ENCODE peak calls at places on chromosomes 12 and 14, in ten cellular contexts. One of them, this sample, is unnamed.
A peak's percentile ranks its signal among the peaks of the same experiment; 100 is the strongest.

GRCh38 chr12:105100998-105101397 is 6.5 kb upstream of the WASHC4 start:
- DNase-seq in GM13976: no peak
- DNase-seq in left kidney: no peak
- DNase-seq in fibroblast of mammary gland: peak; percentile 48
- DNase-seq in NCI-H524: no peak
- DNase-seq in bronchial epithelial cell: peak; percentile 29
- DNase-seq in naive thymus-derived CD4-positive, alpha-beta T cell: no peak
- DNase-seq in globus pallidus: no peak
- DNase-seq in HT1080: no peak
- DNase-seq in neural crest cell: no peak
- DNase-seq in this sample: peak; percentile 26

GRCh38 chr12:107929436-107929835 is 154.9 kb downstream of the ASCL4 start:
- DNase-seq in GM13976: peak; percentile 42
- DNase-seq in left kidney: peak; percentile 40
- DNase-seq in neural crest cell: no peak
- DNase-seq in fibroblast of mammary gland: peak; percentile 31
- DNase-seq in bronchial epithelial cell: peak; percentile 28
- DNase-seq in naive thymus-derived CD4-positive, alpha-beta T cell: no peak
- DNase-seq in NCI-H524: peak; percentile 69
- DNase-seq in HT1080: peak; percentile 65
- DNase-seq in globus pallidus: peak; percentile 26
- DNase-seq in this sample: peak; percentile 55

GRCh38 chr12:28974890-28975289 is 174.2 kb upstream of the FAR2 start:
- DNase-seq in NCI-H524: no peak
- DNase-seq in globus pallidus: no peak
- DNase-seq in left kidney: no peak
- DNase-seq in bronchial epithelial cell: peak; percentile 29
- DNase-seq in neural crest cell: no peak
- DNase-seq in fibroblast of mammary gland: no peak
- DNase-seq in GM13976: no peak
- DNase-seq in naive thymus-derived CD4-positive, alpha-beta T cell: no peak
- DNase-seq in HT1080: no peak
- DNase-seq in this sample: no peak

GRCh38 chr12:111557271-111558106 is 41.6 kb downstream of the ATXN2 start:
- DNase-seq in neural crest cell: no peak
- DNase-seq in globus pallidus: no peak
- DNase-seq in left kidney: no peak
- DNase-seq in HT1080: no peak
- DNase-seq in NCI-H524: no peak
- DNase-seq in bronchial epithelial cell: no peak
- DNase-seq in fibroblast of mammary gland: no peak
- DNase-seq in GM13976: no peak
- DNase-seq in naive thymus-derived CD4-positive, alpha-beta T cell: no peak
- DNase-seq in this sample: no peak

GRCh38 chr12:124495194-124495983 is 72.0 kb downstream of the NCOR2 start:
- DNase-seq in neural crest cell: no peak
- DNase-seq in left kidney: no peak
- DNase-seq in naive thymus-derived CD4-positive, alpha-beta T cell: no peak
- DNase-seq in fibroblast of mammary gland: no peak
- DNase-seq in bronchial epithelial cell: no peak
- DNase-seq in HT1080: no peak
- DNase-seq in NCI-H524: no peak
- DNase-seq in globus pallidus: no peak
- DNase-seq in GM13976: no peak
- DNase-seq in this sample: no peak

GRCh38 chr12:113467514-113468364 is 3.9 kb downstream of the LHX5 start:
- DNase-seq in globus pallidus: no peak
- DNase-seq in NCI-H524: no peak
- DNase-seq in fibroblast of mammary gland: no peak
- DNase-seq in HT1080: no peak
- DNase-seq in bronchial epithelial cell: peak; percentile 49
- DNase-seq in naive thymus-derived CD4-positive, alpha-beta T cell: no peak
- DNase-seq in neural crest cell: no peak
- DNase-seq in GM13976: peak; percentile 33
- DNase-seq in left kidney: peak; percentile 65
- DNase-seq in this sample: no peak

GRCh38 chr14:94586635-94587034 is 5.4 kb downstream of the SERPINA5 start:
- DNase-seq in GM13976: no peak
- DNase-seq in bronchial epithelial cell: no peak
- DNase-seq in globus pallidus: no peak
- DNase-seq in neural crest cell: no peak
- DNase-seq in NCI-H524: no peak
- DNase-seq in fibroblast of mammary gland: no peak
- DNase-seq in HT1080: no peak
- DNase-seq in naive thymus-derived CD4-positive, alpha-beta T cell: no peak
- DNase-seq in left kidney: no peak
- DNase-seq in this sample: no peak

GRCh38 chr12:132379996-132380395 is 50.6 kb upstream of the GALNT9 start:
- DNase-seq in NCI-H524: no peak
- DNase-seq in bronchial epithelial cell: no peak
- DNase-seq in fibroblast of mammary gland: no peak
- DNase-seq in HT1080: no peak
- DNase-seq in naive thymus-derived CD4-positive, alpha-beta T cell: no peak
- DNase-seq in GM13976: no peak
- DNase-seq in neural crest cell: no peak
- DNase-seq in globus pallidus: no peak
- DNase-seq in left kidney: no peak
- DNase-seq in this sample: no peak

GRCh38 chr12:27541031-27541719 is 17.2 kb downstream of the PPFIBP1 start:
- DNase-seq in NCI-H524: no peak
- DNase-seq in bronchial epithelial cell: peak; percentile 74
- DNase-seq in fibroblast of mammary gland: no peak
- DNase-seq in GM13976: no peak
- DNase-seq in neural crest cell: no peak
- DNase-seq in HT1080: no peak
- DNase-seq in left kidney: no peak
- DNase-seq in globus pallidus: no peak
- DNase-seq in naive thymus-derived CD4-positive, alpha-beta T cell: no peak
- DNase-seq in this sample: no peak

GRCh38 chr14:21090940-21091663 is 7.4 kb downstream of the ZNF219 start:
- DNase-seq in bronchial epithelial cell: no peak
- DNase-seq in naive thymus-derived CD4-positive, alpha-beta T cell: no peak
- DNase-seq in HT1080: no peak
- DNase-seq in neural crest cell: no peak
- DNase-seq in GM13976: peak; percentile 25
- DNase-seq in left kidney: no peak
- DNase-seq in NCI-H524: no peak
- DNase-seq in globus pallidus: no peak
- DNase-seq in fibroblast of mammary gland: no peak
- DNase-seq in this sample: no peak

GRCh38 chr12:40175489-40175888 is 49.3 kb upstream of the LRRK2 start:
- DNase-seq in naive thymus-derived CD4-positive, alpha-beta T cell: no peak
- DNase-seq in GM13976: no peak
- DNase-seq in globus pallidus: no peak
- DNase-seq in neural crest cell: no peak
- DNase-seq in left kidney: no peak
- DNase-seq in NCI-H524: no peak
- DNase-seq in fibroblast of mammary gland: no peak
- DNase-seq in HT1080: no peak
- DNase-seq in bronchial epithelial cell: no peak
- DNase-seq in this sample: no peak

GRCh38 chr14:78917462-78917861 is 747.3 kb downstream of the NRXN3 start:
- DNase-seq in GM13976: no peak
- DNase-seq in naive thymus-derived CD4-positive, alpha-beta T cell: no peak
- DNase-seq in neural crest cell: no peak
- DNase-seq in NCI-H524: no peak
- DNase-seq in left kidney: no peak
- DNase-seq in fibroblast of mammary gland: no peak
- DNase-seq in globus pallidus: no peak
- DNase-seq in HT1080: no peak
- DNase-seq in bronchial epithelial cell: no peak
- DNase-seq in this sample: no peak

GRCh38 chr14:98931911-98932310 is 340.1 kb downstream of the BCL11B start:
- DNase-seq in naive thymus-derived CD4-positive, alpha-beta T cell: peak; percentile 88
- DNase-seq in fibroblast of mammary gland: no peak
- DNase-seq in HT1080: no peak
- DNase-seq in bronchial epithelial cell: no peak
- DNase-seq in GM13976: no peak
- DNase-seq in left kidney: no peak
- DNase-seq in NCI-H524: no peak
- DNase-seq in neural crest cell: no peak
- DNase-seq in globus pallidus: no peak
- DNase-seq in this sample: no peak

GRCh38 chr12:69052613-69053408 is 119.8 kb upstream of the CPM start:
- DNase-seq in neural crest cell: no peak
- DNase-seq in bronchial epithelial cell: peak; percentile 75
- DNase-seq in GM13976: no peak
- DNase-seq in naive thymus-derived CD4-positive, alpha-beta T cell: no peak
- DNase-seq in left kidney: peak; percentile 47
- DNase-seq in fibroblast of mammary gland: peak; percentile 94
- DNase-seq in globus pallidus: no peak
- DNase-seq in NCI-H524: no peak
- DNase-seq in HT1080: peak; percentile 92
- DNase-seq in this sample: peak; percentile 85

GRCh38 chr14:103502877-103503276 is 19.8 kb downstream of the CKB start:
- DNase-seq in neural crest cell: no peak
- DNase-seq in NCI-H524: no peak
- DNase-seq in left kidney: no peak
- DNase-seq in naive thymus-derived CD4-positive, alpha-beta T cell: no peak
- DNase-seq in fibroblast of mammary gland: no peak
- DNase-seq in bronchial epithelial cell: no peak
- DNase-seq in GM13976: no peak
- DNase-seq in globus pallidus: no peak
- DNase-seq in HT1080: no peak
- DNase-seq in this sample: no peak

GRCh38 chr12:112574896-112575558 is 156.3 kb downstream of the PTPN11 start:
- DNase-seq in HT1080: no peak
- DNase-seq in left kidney: peak; percentile 18
- DNase-seq in GM13976: no peak
- DNase-seq in globus pallidus: no peak
- DNase-seq in fibroblast of mammary gland: no peak
- DNase-seq in bronchial epithelial cell: no peak
- DNase-seq in neural crest cell: no peak
- DNase-seq in NCI-H524: no peak
- DNase-seq in naive thymus-derived CD4-positive, alpha-beta T cell: no peak
- DNase-seq in this sample: no peak

GRCh38 chr14:93967637-93968250 is 8.6 kb downstream of the ASB2 start:
- DNase-seq in neural crest cell: no peak
- DNase-seq in globus pallidus: no peak
- DNase-seq in fibroblast of mammary gland: no peak
- DNase-seq in bronchial epithelial cell: no peak
- DNase-seq in GM13976: peak; percentile 83
- DNase-seq in HT1080: no peak
- DNase-seq in NCI-H524: no peak
- DNase-seq in left kidney: no peak
- DNase-seq in naive thymus-derived CD4-positive, alpha-beta T cell: no peak
- DNase-seq in this sample: no peak

GRCh38 chr14:39812532-39813320 is 380.5 kb upstream of the FBXO33 start:
- DNase-seq in NCI-H524: no peak
- DNase-seq in naive thymus-derived CD4-positive, alpha-beta T cell: no peak
- DNase-seq in GM13976: no peak
- DNase-seq in globus pallidus: no peak
- DNase-seq in HT1080: no peak
- DNase-seq in bronchial epithelial cell: no peak
- DNase-seq in neural crest cell: no peak
- DNase-seq in fibroblast of mammary gland: no peak
- DNase-seq in left kidney: no peak
- DNase-seq in this sample: no peak

GRCh38 chr12:52005903-52006703 is 643 bp upstream of the TAMALIN start:
- DNase-seq in NCI-H524: no peak
- DNase-seq in GM13976: peak; percentile 83
- DNase-seq in fibroblast of mammary gland: no peak
- DNase-seq in left kidney: peak; percentile 85
- DNase-seq in bronchial epithelial cell: no peak
- DNase-seq in globus pallidus: peak; percentile 55
- DNase-seq in neural crest cell: peak; percentile 42
- DNase-seq in HT1080: no peak
- DNase-seq in naive thymus-derived CD4-positive, alpha-beta T cell: no peak
- DNase-seq in this sample: no peak

GRCh38 chr12:24544368-24544767 is 404.5 kb downstream of the BCAT1 start:
- DNase-seq in naive thymus-derived CD4-positive, alpha-beta T cell: no peak
- DNase-seq in GM13976: no peak
- DNase-seq in fibroblast of mammary gland: no peak
- DNase-seq in globus pallidus: no peak
- DNase-seq in neural crest cell: no peak
- DNase-seq in left kidney: no peak
- DNase-seq in HT1080: no peak
- DNase-seq in NCI-H524: no peak
- DNase-seq in bronchial epithelial cell: no peak
- DNase-seq in this sample: no peak

GRCh38 chr14:88786715-88787114 is 6.0 kb downstream of the EML5 start:
- DNase-seq in fibroblast of mammary gland: no peak
- DNase-seq in bronchial epithelial cell: no peak
- DNase-seq in HT1080: no peak
- DNase-seq in NCI-H524: no peak
- DNase-seq in naive thymus-derived CD4-positive, alpha-beta T cell: no peak
- DNase-seq in neural crest cell: no peak
- DNase-seq in globus pallidus: no peak
- DNase-seq in left kidney: no peak
- DNase-seq in GM13976: no peak
- DNase-seq in this sample: no peak

GRCh38 chr14:105313381-105314286 is 914 bp upstream of the PACS2 start:
- DNase-seq in bronchial epithelial cell: no peak
- DNase-seq in HT1080: no peak
- DNase-seq in NCI-H524: peak; percentile 51
- DNase-seq in naive thymus-derived CD4-positive, alpha-beta T cell: no peak
- DNase-seq in globus pallidus: peak; percentile 72
- DNase-seq in neural crest cell: peak; percentile 35
- DNase-seq in fibroblast of mammary gland: no peak
- DNase-seq in GM13976: no peak
- DNase-seq in left kidney: no peak
- DNase-seq in this sample: no peak

GRCh38 chr12:121894633-121895032 is 6.0 kb downstream of the PSMD9 start:
- DNase-seq in naive thymus-derived CD4-positive, alpha-beta T cell: peak; percentile 10
- DNase-seq in NCI-H524: no peak
- DNase-seq in globus pallidus: no peak
- DNase-seq in HT1080: no peak
- DNase-seq in neural crest cell: no peak
- DNase-seq in bronchial epithelial cell: no peak
- DNase-seq in GM13976: no peak
- DNase-seq in left kidney: peak; percentile 86
- DNase-seq in fibroblast of mammary gland: peak; percentile 63
- DNase-seq in this sample: peak; percentile 23